ENCODE peak calls at places on chromosomes 5 and 9, in nine cellular contexts. R is HL-60, L is HCT116, B is endothelial cell of umbilical vein, M is GM23338, I is esophagus muscularis mucosa, S is upper lobe of left lung, X is SK-N-SH, N is breast epithelium. C is an unnamed sample. For H3K27me3, the result is how much of the 10 kb centered on the place peaks cover.

GRCh38 chr5:53333160-53333559 is 147.3 kb upstream of the FST start:
- DNase-seq in S (no peak), R (no peak), L (no peak), B (no peak), I (no peak), X (no peak), M (no peak), N (no peak), C (no peak)

GRCh38 chr9:113854310-113854709 is 21.8 kb upstream of the ZNF618 start:
- DNase-seq in L (no peak), N (no peak), X (no peak), I (no peak), R (no peak), S (no peak), B (no peak), M (peak), C (no peak)

GRCh38 chr5:89293849-89294248 is 410.9 kb upstream of the MEF2C start:
- DNase-seq in N (no peak), X (no peak), B (no peak), M (no peak), R (peak), L (no peak), I (no peak), S (no peak), C (no peak)

GRCh38 chr9:119003882-119004617 is 365.2 kb downstream of the BRINP1 start:
- DNase-seq in N (no peak), L (no peak), B (no peak), I (no peak), X (no peak), M (no peak), S (no peak), R (no peak), C (no peak)

GRCh38 chr5:170755679-170756456 is 27.7 kb upstream of the GABRP start:
- DNase-seq in N (peak), R (no peak), M (no peak), I (no peak), X (peak), L (no peak), B (peak), S (no peak), C (no peak)

GRCh38 chr9:122180633-122181032 is 20.9 kb downstream of the MORN5 start:
- DNase-seq in B (peak), R (no peak), N (no peak), L (peak), S (no peak), M (no peak), X (no peak), I (no peak), C (no peak)

GRCh38 chr5:51902512-51902911 is 519.3 kb downstream of the ISL1 start:
- DNase-seq in I (no peak), L (no peak), X (peak), R (no peak), B (no peak), N (no peak), S (no peak), M (no peak), C (no peak)

GRCh38 chr5:52638732-52639131 is 149.0 kb upstream of the ITGA1 start:
- DNase-seq in M (no peak), I (no peak), L (no peak), B (no peak), R (no peak), S (no peak), N (no peak), X (no peak), C (no peak)

GRCh38 chr9:33320568-33321261 is 30.4 kb downstream of the NFX1 start:
- DNase-seq in M (no peak), X (no peak), L (no peak), B (peak), I (no peak), S (no peak), N (no peak), R (no peak), C (no peak)

GRCh38 chr5:67878911-67879310 is 336.6 kb upstream of the PIK3R1 start:
- DNase-seq in I (no peak), N (no peak), X (no peak), B (no peak), S (no peak), L (no peak), M (no peak), R (no peak), C (no peak)

GRCh38 chr5:79743846-79744605 is 54.4 kb downstream of the CMYA5 start:
- DNase-seq in X (no peak), R (no peak), N (no peak), L (no peak), S (no peak), I (no peak), M (peak), B (no peak), C (no peak)

GRCh38 chr5:68093455-68094159 is 121.9 kb upstream of the PIK3R1 start:
- DNase-seq in I (no peak), X (no peak), S (no peak), M (no peak), L (no peak), R (no peak), N (no peak), B (no peak), C (no peak)

GRCh38 chr5:55454282-55454681 is 80.5 kb downstream of the PLPP1 start:
- DNase-seq in B (peak), R (no peak), L (no peak), X (no peak), M (no peak), I (no peak), N (no peak), S (no peak), C (no peak)

GRCh38 chr9:137156567-137157375 is 13.1 kb downstream of the LRRC26 start:
- DNase-seq in I (no peak), X (peak), L (no peak), R (no peak), S (peak), B (peak), M (peak), N (no peak), C (no peak)

GRCh38 chr9:2022560-2022959 is 7.4 kb downstream of the SMARCA2 start:
- DNase-seq in X (no peak), B (peak), R (no peak), I (no peak), L (no peak), N (no peak), S (no peak), M (no peak), C (no peak)

GRCh38 chr5:67221487-67222242 is 25.1 kb upstream of the CD180 start:
- DNase-seq in M (no peak), X (no peak), B (no peak), N (no peak), S (no peak), I (no peak), R (no peak), L (no peak), C (no peak)

GRCh38 chr5:27308151-27308550 is 269.8 kb upstream of the CDH9 start:
- DNase-seq in I (no peak), X (no peak), N (no peak), R (no peak), S (no peak), B (no peak), M (no peak), L (no peak), C (no peak)

GRCh38 chr5:144275329-144275728 is 104.7 kb downstream of the KCTD16 start:
- DNase-seq in M (peak), S (no peak), L (no peak), N (no peak), B (no peak), I (no peak), R (no peak), X (no peak), C (no peak)

GRCh38 chr5:142499591-142500384 is 175.0 kb upstream of the SPRY4 start:
- DNase-seq in N (no peak), M (no peak), I (no peak), L (no peak), S (no peak), X (no peak), R (no peak), B (no peak), C (no peak)

GRCh38 chr5:97943036-97943435 is 760.0 kb upstream of the RIOK2 start:
- DNase-seq in I (no peak), S (no peak), R (no peak), M (peak), N (no peak), B (no peak), L (no peak), X (no peak), C (no peak)

GRCh38 chr5:72138943-72139467 is 31.7 kb downstream of the MAP1B start:
- DNase-seq in L (no peak), X (no peak), I (no peak), B (no peak), M (no peak), S (no peak), R (peak), N (no peak), C (no peak)

GRCh38 chr9:132008184-132008781 is 71.4 kb downstream of the MED27 start:
- DNase-seq in B (no peak), M (no peak), I (no peak), R (no peak), S (no peak), L (peak), X (no peak), N (no peak), C (no peak)

GRCh38 chr5:68554566-68555279 is 339.2 kb downstream of the PIK3R1 start:
- DNase-seq in N (no peak), X (peak), M (no peak), I (no peak), L (peak), S (peak), B (no peak), R (no peak), C (no peak)

GRCh38 chr9:136274786-136275654 is 28.9 kb downstream of the CCDC187 start:
- DNase-seq in M (no peak), S (peak), X (no peak), B (no peak), I (no peak), N (no peak), R (no peak), L (no peak), C (no peak)

GRCh38 chr5:73160239-73160671 is 12.7 kb upstream of the TMEM174 start:
- DNase-seq in X (no peak), S (no peak), M (no peak), L (no peak), B (no peak), N (no peak), I (no peak), R (no peak), C (no peak)

DNA sequence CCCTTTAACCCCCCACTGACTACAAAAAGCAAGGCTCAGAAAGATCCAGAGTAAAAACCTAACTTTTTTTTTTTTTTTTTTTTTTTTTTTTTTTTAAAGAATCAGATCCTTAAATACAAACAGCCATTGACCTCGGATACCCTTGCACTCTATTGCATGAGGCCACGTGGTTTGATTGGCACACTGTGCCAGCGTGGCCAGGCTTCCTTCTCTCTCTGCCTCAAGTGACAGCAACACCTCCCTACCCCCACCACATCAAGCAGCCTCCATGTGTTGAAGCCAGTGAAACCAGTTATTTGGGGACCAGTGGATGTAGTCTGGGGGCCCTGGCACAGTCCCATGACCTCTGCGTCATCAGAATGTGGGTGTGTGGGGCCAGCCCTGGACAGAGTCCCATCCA is 71.4 kb downstream of the OTULIN start:
- DNase-seq in R (peak), S (no peak), X (no peak), N (no peak), L (no peak), B (no peak), M (no peak), I (no peak), C (no peak)
- H3K27ac ChIP-seq in R (no peak), S (no peak), X (no peak), N (no peak), L (no peak), B (no peak), M (no peak), I (no peak), C (no peak)

DNA sequence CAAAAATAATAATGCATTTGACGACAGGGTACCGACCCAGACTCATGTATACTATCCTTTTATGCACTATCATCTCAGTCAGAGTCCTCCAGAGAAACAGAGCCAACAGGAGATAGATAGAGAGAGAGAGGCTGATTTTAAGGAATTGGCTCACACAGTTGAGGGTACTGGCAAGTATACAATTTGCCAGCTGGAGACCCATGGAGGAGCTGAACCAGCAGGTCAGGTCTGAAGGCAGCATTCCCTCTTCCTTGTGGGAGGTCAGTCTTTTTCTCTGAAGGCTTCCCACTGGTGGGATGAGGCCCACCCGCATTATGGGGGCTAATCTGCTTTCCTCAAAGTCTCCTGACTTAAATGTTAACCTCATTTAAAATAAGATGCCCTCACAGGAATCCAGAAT is 17.3 kb upstream of the MED10 start:
- DNase-seq in N (no peak), S (no peak), R (no peak), B (no peak), M (no peak), I (no peak), X (no peak), L (no peak), C (peak)
- H3K27me3 ChIP-seq in N (under half), S (under half), R (under half), B (under half), M (under half), I (under half), X (under half), L (half or more), C (under half)

GRCh38 chr5:140302786-140303639 is at the start of gene PFDN1:
- DNase-seq in B (peak), I (peak), L (peak), S (peak), N (peak), X (peak), R (peak), M (peak), C (no peak)
- TF ChIP-seq POLR2AphosphoS5 in B (peak), I (peak), L (peak), S (peak), N (no peak), X (peak), R (peak), M (peak), C (peak)

DNA sequence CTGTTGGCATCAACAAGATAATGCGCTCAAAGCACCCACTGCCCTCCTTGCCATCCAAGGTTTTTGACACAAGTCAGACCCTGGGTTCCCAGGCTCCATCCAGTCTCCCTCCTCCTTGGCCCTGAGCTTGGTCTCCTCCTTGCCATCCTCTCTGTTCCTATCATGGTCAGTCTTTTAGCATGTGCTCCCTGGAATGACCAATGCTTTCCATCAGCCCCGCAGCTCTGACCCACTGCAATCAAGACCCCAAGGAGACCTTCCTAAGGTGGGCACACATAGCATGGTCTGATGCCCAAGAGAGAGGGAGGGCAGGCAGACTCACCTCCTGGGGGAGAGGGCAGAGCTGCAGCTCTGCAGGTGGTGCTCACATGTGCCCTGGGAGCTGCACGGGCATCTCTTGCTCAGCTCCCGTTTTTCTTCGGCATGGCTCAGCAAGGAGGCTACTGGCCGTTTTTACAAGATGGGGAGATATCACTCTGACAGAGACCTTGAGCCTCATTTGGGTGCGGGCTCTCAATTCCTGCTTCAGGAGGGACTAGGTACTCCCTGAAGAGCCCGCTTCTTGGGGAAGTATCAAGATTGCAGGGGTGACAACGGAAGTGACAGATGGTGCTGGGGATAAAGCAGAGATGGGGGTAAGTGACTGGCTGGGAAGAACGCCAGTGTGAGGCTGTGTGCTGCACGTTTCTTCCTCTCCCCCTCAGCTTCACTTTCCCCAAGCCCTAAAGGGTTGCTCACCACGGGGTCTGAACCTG is 3.3 kb downstream of the SEPTIN8 start:
- DNase-seq in N (no peak), B (no peak), M (no peak), X (no peak), I (no peak), R (peak), L (no peak), S (no peak), C (no peak)
- H3K27ac ChIP-seq in N (peak), B (no peak), M (no peak), X (no peak), I (peak), R (no peak), L (no peak), S (no peak), C (no peak)